ENCODE peak calls at places on chromosome 11, in ten cellular contexts. K, P, B, D, C, Z, V, S, M and U are unnamed samples.

GRCh38 chr11:27700351-27701261 is at the start of gene BDNF:
- DNase-seq in K (no peak), P (peak; percentile 51), S (peak; percentile 17), V (peak; percentile 55), B (no peak), D (peak; percentile 41), C (no peak), Z (no peak), M (peak; percentile 71), U (no peak)

GRCh38 chr11:88359529-88359928 is 22.0 kb upstream of the CTSC start:
- DNase-seq in C (no peak), M (no peak), V (no peak), B (no peak), D (peak; percentile 81), Z (no peak), P (no peak), K (no peak), S (no peak), U (no peak)

GRCh38 chr11:118892964-118893363 is 9.3 kb downstream of the CXCR5 start:
- DNase-seq in V (no peak), S (no peak), C (no peak), P (no peak), Z (no peak), D (no peak), K (no peak), B (no peak), M (peak; percentile 0), U (no peak)

GRCh38 chr11:32659672-32660071 is 76.0 kb downstream of the EIF3M start:
- DNase-seq in Z (no peak), D (no peak), S (no peak), K (no peak), P (no peak), M (peak; percentile 10), C (no peak), V (no peak), B (no peak), U (no peak)

GRCh38 chr11:122678406-122678805 is 22.9 kb downstream of the UBASH3B start:
- DNase-seq in M (no peak), K (no peak), B (no peak), P (no peak), V (no peak), S (no peak), Z (no peak), C (no peak), D (no peak), U (no peak)

GRCh38 chr11:65445604-65446445 is 23.2 kb downstream of the NEAT1 start:
- DNase-seq in K (peak; percentile 55), Z (no peak), B (no peak), V (peak; percentile 77), M (peak; percentile 72), C (no peak), S (no peak), D (peak; percentile 49), P (no peak), U (no peak)

GRCh38 chr11:7575841-7576451 is 62.1 kb downstream of the PPFIBP2 start:
- DNase-seq in P (no peak), B (no peak), S (no peak), K (no peak), Z (no peak), V (no peak), C (no peak), M (peak; percentile 63), D (peak; percentile 24), U (no peak)

GRCh38 chr11:119729581-119730346 is 764 bp upstream of the NECTIN1 start:
- DNase-seq in P (no peak), D (peak; percentile 28), C (peak; percentile 36), Z (no peak), S (no peak), K (peak; percentile 41), B (no peak), V (peak; percentile 89), M (peak; percentile 72), U (no peak)

GRCh38 chr11:850777-851762 is 8.4 kb downstream of the TSPAN4 start:
- DNase-seq in P (peak; percentile 30), M (peak; percentile 27), D (no peak), B (no peak), C (no peak), V (no peak), S (peak; percentile 12), K (no peak), Z (no peak), U (no peak)

GRCh38 chr11:3867209-3868071 is 12.0 kb downstream of the STIM1 start:
- DNase-seq in S (no peak), B (no peak), P (no peak), C (no peak), D (no peak), K (no peak), M (no peak), Z (no peak), V (peak; percentile 79), U (no peak)

GRCh38 chr11:61123775-61124571 is 21.7 kb downstream of the CD5 start:
- DNase-seq in C (no peak), P (no peak), B (no peak), V (no peak), D (no peak), M (no peak), S (no peak), K (no peak), Z (no peak), U (no peak)

GRCh38 chr11:69010964-69011623 is 2.0 kb downstream of the MRGPRF start:
- DNase-seq in B (peak; percentile 14), S (peak; percentile 59), C (peak; percentile 54), Z (no peak), P (no peak), M (peak; percentile 94), D (no peak), V (peak; percentile 88), K (peak; percentile 68), U (no peak)

GRCh38 chr11:33779849-33780528 is 5.7 kb upstream of the FBXO3 start:
- DNase-seq in M (peak; percentile 87), Z (no peak), D (no peak), K (peak; percentile 62), P (no peak), C (peak; percentile 8), B (no peak), V (peak; percentile 84), S (no peak), U (no peak)

GRCh38 chr11:35118906-35119305 is 20.1 kb upstream of the CD44 start:
- DNase-seq in P (no peak), M (no peak), K (no peak), Z (no peak), B (no peak), S (no peak), V (no peak), C (no peak), D (no peak), U (no peak)

GRCh38 chr11:36073411-36074203 is 129.7 kb downstream of the LDLRAD3 start:
- DNase-seq in Z (no peak), K (no peak), S (no peak), M (peak; percentile 69), V (peak; percentile 82), B (no peak), P (no peak), C (peak; percentile 60), D (no peak), U (no peak)

GRCh38 chr11:34075178-34075820 is 23.8 kb downstream of the CAPRIN1 start:
- DNase-seq in C (peak; percentile 19), M (peak; percentile 84), D (no peak), V (peak; percentile 72), P (no peak), S (no peak), Z (no peak), K (peak; percentile 56), B (no peak), U (no peak)

GRCh38 chr11:120054016-120054752 is 83.7 kb downstream of the TRIM29 start:
- DNase-seq in P (no peak), M (no peak), D (no peak), S (no peak), K (no peak), B (no peak), C (no peak), Z (no peak), V (no peak), U (no peak)

GRCh38 chr11:44634401-44635281 is 69.2 kb downstream of the CD82 start:
- DNase-seq in B (no peak), Z (no peak), V (peak; percentile 84), S (peak; percentile 78), D (no peak), M (peak; percentile 82), C (peak; percentile 11), P (no peak), K (peak; percentile 28), U (no peak)

GRCh38 chr11:68043349-68044144 is 4.7 kb downstream of the TCIRG1 start:
- DNase-seq in Z (no peak), P (no peak), V (peak; percentile 53), M (peak; percentile 42), C (peak; percentile 14), D (no peak), B (no peak), K (no peak), S (no peak), U (no peak)

GRCh38 chr11:130023204-130023603 is 20.6 kb upstream of the PRDM10 start:
- DNase-seq in P (no peak), V (peak; percentile 68), B (no peak), Z (no peak), C (no peak), S (no peak), M (peak; percentile 60), D (peak; percentile 19), K (no peak), U (no peak)

GRCh38 chr11:44509291-44509690 is 56.2 kb upstream of the CD82 start:
- DNase-seq in Z (no peak), S (no peak), V (no peak), B (no peak), P (no peak), M (no peak), C (no peak), K (no peak), D (no peak), U (no peak)

GRCh38 chr11:32448232-32448631 is 12.9 kb upstream of the WT1 start:
- DNase-seq in V (peak; percentile 76), S (peak; percentile 2), C (no peak), D (peak; percentile 71), Z (no peak), M (no peak), B (no peak), P (no peak), K (no peak), U (no peak)

GRCh38 chr11:120342226-120342625 is 6.0 kb downstream of the ARHGEF12 start:
- DNase-seq in P (no peak), B (no peak), D (no peak), C (no peak), S (no peak), V (no peak), Z (no peak), K (no peak), M (no peak), U (no peak)